ENCODE peak calls at places on chromosomes 12 and 14, in six cellular contexts. One of them, this sample, is unnamed.

GRCh38 chr12:95736631-95737030 is 53.9 kb downstream of the NTN4 start:
- DNase-seq in HFF-Myc: no peak
- DNase-seq in choroid plexus epithelial cell: no peak
- DNase-seq in testis: no peak
- DNase-seq in AG04450: no peak
- DNase-seq in GM13976: no peak
- DNase-seq in this sample: no peak

GRCh38 chr12:50750366-50750765 is 13.5 kb upstream of the ATF1 start:
- DNase-seq in HFF-Myc: no peak
- DNase-seq in choroid plexus epithelial cell: no peak
- DNase-seq in testis: no peak
- DNase-seq in AG04450: no peak
- DNase-seq in GM13976: no peak
- DNase-seq in this sample: no peak

GRCh38 chr14:64704743-64705405 is 650 bp downstream of the PLEKHG3 start:
- DNase-seq in HFF-Myc: no peak
- DNase-seq in choroid plexus epithelial cell: no peak
- DNase-seq in testis: peak
- DNase-seq in AG04450: no peak
- DNase-seq in GM13976: no peak
- DNase-seq in this sample: no peak

GRCh38 chr12:78674311-78675085 is 190.1 kb upstream of the SYT1 start:
- DNase-seq in HFF-Myc: no peak
- DNase-seq in choroid plexus epithelial cell: peak
- DNase-seq in testis: no peak
- DNase-seq in AG04450: no peak
- DNase-seq in GM13976: no peak
- DNase-seq in this sample: no peak

GRCh38 chr14:31785574-31785973 is 224.4 kb downstream of the NUBPL start:
- DNase-seq in HFF-Myc: no peak
- DNase-seq in choroid plexus epithelial cell: no peak
- DNase-seq in testis: no peak
- DNase-seq in AG04450: no peak
- DNase-seq in GM13976: no peak
- DNase-seq in this sample: no peak

GRCh38 chr12:112839386-112839972 is 47.9 kb downstream of the RPH3A start:
- DNase-seq in HFF-Myc: no peak
- DNase-seq in choroid plexus epithelial cell: peak
- DNase-seq in testis: no peak
- DNase-seq in AG04450: no peak
- DNase-seq in GM13976: no peak
- DNase-seq in this sample: no peak

GRCh38 chr12:112130461-112130998 is 5.2 kb downstream of the TRAFD1 start:
- DNase-seq in HFF-Myc: no peak
- DNase-seq in choroid plexus epithelial cell: peak
- DNase-seq in testis: no peak
- DNase-seq in AG04450: no peak
- DNase-seq in GM13976: peak
- DNase-seq in this sample: no peak

GRCh38 chr14:106657460-106657859 is 1131.1 kb downstream of the TMEM121 start:
- DNase-seq in HFF-Myc: no peak
- DNase-seq in choroid plexus epithelial cell: no peak
- DNase-seq in testis: peak
- DNase-seq in AG04450: no peak
- DNase-seq in GM13976: peak
- DNase-seq in this sample: no peak

GRCh38 chr12:32917094-32917611 is 20.6 kb upstream of the PKP2 start:
- DNase-seq in HFF-Myc: no peak
- DNase-seq in choroid plexus epithelial cell: peak
- DNase-seq in testis: no peak
- DNase-seq in AG04450: no peak
- DNase-seq in GM13976: no peak
- DNase-seq in this sample: no peak

GRCh38 chr14:45526715-45527549 is 273.9 kb upstream of the MIS18BP1 start:
- DNase-seq in HFF-Myc: peak
- DNase-seq in choroid plexus epithelial cell: peak
- DNase-seq in testis: peak
- DNase-seq in AG04450: no peak
- DNase-seq in GM13976: peak
- DNase-seq in this sample: no peak

GRCh38 chr14:101836131-101836530 is 74.6 kb downstream of the PPP2R5C start:
- DNase-seq in HFF-Myc: no peak
- DNase-seq in choroid plexus epithelial cell: peak
- DNase-seq in testis: peak
- DNase-seq in AG04450: no peak
- DNase-seq in GM13976: no peak
- DNase-seq in this sample: no peak

GRCh38 chr14:36835145-36835544 is 173.5 kb downstream of the PAX9 start:
- DNase-seq in HFF-Myc: no peak
- DNase-seq in choroid plexus epithelial cell: no peak
- DNase-seq in testis: no peak
- DNase-seq in AG04450: no peak
- DNase-seq in GM13976: no peak
- DNase-seq in this sample: no peak

GRCh38 chr12:121203482-121203881 is 6.4 kb upstream of the P2RX4 start:
- DNase-seq in HFF-Myc: no peak
- DNase-seq in choroid plexus epithelial cell: no peak
- DNase-seq in testis: no peak
- DNase-seq in AG04450: no peak
- DNase-seq in GM13976: no peak
- DNase-seq in this sample: no peak

GRCh38 chr12:121196902-121197301 is 13.0 kb upstream of the P2RX4 start:
- DNase-seq in HFF-Myc: no peak
- DNase-seq in choroid plexus epithelial cell: no peak
- DNase-seq in testis: no peak
- DNase-seq in AG04450: no peak
- DNase-seq in GM13976: no peak
- DNase-seq in this sample: no peak

GRCh38 chr12:121202407-121203355 is 7.2 kb upstream of the P2RX4 start:
- DNase-seq in HFF-Myc: no peak
- DNase-seq in choroid plexus epithelial cell: no peak
- DNase-seq in testis: no peak
- DNase-seq in AG04450: no peak
- DNase-seq in GM13976: no peak
- DNase-seq in this sample: no peak

GRCh38 chr12:121198949-121199348 is 11.0 kb upstream of the P2RX4 start:
- DNase-seq in HFF-Myc: no peak
- DNase-seq in choroid plexus epithelial cell: no peak
- DNase-seq in testis: no peak
- DNase-seq in AG04450: no peak
- DNase-seq in GM13976: no peak
- DNase-seq in this sample: no peak
- TF ChIP-seq CTCF in HFF-Myc: no peak
- TF ChIP-seq CTCF in choroid plexus epithelial cell: no peak
- TF ChIP-seq CTCF in testis: no peak
- TF ChIP-seq CTCF in AG04450: no peak
- TF ChIP-seq CTCF in GM13976: no peak
- TF ChIP-seq CTCF in this sample: no peak

DNA sequence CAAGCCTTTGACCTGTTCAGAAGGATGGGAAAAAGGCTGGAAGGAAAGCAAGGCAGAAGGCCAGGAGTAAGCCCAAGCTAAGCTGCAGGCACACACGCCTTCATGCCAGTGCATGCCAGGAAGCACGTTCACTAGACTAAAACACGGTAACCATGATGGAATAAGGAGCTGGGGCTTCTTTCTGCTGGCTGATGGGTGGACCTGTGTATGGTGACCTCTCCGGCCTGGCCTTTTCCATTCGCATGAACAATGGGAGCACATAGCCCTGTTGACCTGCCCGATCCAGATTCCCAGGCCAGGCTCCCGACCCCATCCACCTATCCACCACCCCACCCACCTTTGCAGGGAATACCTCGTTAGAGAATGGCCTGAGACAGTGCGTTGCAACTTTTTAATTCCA is 22.8 kb downstream of the VSX2 start:
- DNase-seq in HFF-Myc: no peak
- DNase-seq in choroid plexus epithelial cell: no peak
- DNase-seq in testis: no peak
- DNase-seq in AG04450: no peak
- DNase-seq in GM13976: no peak
- DNase-seq in this sample: no peak
- TF ChIP-seq CTCF in HFF-Myc: no peak
- TF ChIP-seq CTCF in choroid plexus epithelial cell: no peak
- TF ChIP-seq CTCF in testis: no peak
- TF ChIP-seq CTCF in AG04450: no peak
- TF ChIP-seq CTCF in GM13976: no peak
- TF ChIP-seq CTCF in this sample: no peak

DNA sequence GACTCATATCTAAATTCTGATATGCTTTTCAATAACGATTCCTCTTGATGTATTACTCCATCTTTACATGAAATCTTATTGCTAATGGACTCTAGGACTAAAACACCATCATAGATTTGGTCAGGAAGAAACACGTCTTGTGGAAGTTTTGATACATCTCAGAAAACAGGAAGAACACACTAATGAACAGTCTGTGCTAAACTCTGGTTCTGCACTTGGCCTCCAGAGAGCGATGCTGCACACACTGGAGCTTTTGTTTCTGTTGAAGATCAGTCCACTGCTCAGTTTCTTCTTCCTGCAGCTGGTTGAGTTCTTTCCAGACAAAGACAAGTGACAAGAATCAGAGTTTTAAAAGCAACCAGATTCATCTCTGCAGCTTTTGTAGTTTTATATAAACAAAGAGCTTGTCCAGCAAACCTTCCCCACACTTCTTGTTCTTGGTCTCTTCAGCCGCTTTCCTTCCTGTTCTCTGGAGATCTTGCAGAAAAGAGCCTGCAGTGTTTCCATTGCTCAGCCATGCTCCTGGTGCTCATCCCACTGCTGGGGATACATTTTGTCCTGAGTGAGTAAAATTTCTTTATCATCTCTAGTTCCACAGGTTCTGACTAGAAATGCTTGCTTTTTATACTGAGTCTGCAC is 229.1 kb upstream of the OR4E1 start:
- DNase-seq in HFF-Myc: no peak
- DNase-seq in choroid plexus epithelial cell: peak
- DNase-seq in testis: peak
- DNase-seq in AG04450: no peak
- DNase-seq in GM13976: no peak
- DNase-seq in this sample: no peak
- TF ChIP-seq CTCF in HFF-Myc: peak
- TF ChIP-seq CTCF in choroid plexus epithelial cell: peak
- TF ChIP-seq CTCF in testis: no peak
- TF ChIP-seq CTCF in AG04450: peak
- TF ChIP-seq CTCF in GM13976: no peak
- TF ChIP-seq CTCF in this sample: peak

DNA sequence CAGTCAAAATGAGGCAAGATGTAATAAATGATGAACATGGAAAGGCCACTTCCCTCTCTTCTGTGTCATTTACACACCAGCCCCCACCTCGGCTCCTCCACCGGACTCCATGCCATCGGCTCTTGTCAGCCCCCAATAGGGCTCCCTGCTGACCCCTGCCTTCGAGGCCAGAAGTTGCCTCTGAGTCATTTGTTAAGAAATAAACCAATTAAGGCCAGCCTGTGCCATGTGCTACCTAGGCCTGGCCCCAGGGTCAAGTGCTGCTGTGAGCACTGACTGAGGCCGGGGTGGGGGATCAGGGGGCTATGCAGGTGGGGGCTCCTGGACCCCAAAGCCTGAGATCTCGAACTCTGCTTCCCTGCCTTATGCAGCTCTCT is 53.2 kb downstream of the TESC start:
- DNase-seq in HFF-Myc: no peak
- DNase-seq in choroid plexus epithelial cell: no peak
- DNase-seq in testis: no peak
- DNase-seq in AG04450: no peak
- DNase-seq in GM13976: no peak
- DNase-seq in this sample: no peak
- TF ChIP-seq CTCF in HFF-Myc: no peak
- TF ChIP-seq CTCF in choroid plexus epithelial cell: peak
- TF ChIP-seq CTCF in testis: no peak
- TF ChIP-seq CTCF in AG04450: no peak
- TF ChIP-seq CTCF in GM13976: no peak
- TF ChIP-seq CTCF in this sample: peak

DNA sequence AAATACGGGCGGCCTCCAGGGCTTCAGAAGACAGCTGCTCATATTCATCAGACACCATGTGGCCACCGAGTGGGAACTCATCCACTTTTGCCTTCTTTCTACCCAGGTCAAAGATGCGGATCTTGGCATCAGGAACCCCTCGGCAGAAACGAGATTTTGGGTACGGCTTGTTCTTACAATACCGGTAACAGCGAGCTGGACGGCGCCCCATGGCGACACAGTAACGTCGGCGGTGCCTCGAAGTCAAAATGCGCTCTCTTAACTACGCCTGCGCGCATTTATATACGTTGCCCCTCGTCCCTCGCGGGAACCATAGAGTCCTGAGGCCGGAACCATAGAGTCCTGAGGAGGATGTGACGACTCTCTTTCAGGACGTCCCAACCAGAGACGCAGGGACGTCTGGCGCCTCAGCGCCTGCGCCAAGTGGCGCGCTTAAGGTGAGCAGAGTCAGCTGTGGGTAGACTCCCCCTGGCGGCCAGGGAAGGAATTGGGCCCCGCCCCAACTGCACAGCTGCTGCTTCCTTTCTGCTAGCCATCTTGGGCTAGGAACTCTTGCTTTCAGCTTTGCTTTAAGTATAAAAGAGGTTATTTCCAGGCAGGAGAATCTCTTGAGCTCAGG is at the start of gene RPL10L:
- DNase-seq in HFF-Myc: no peak
- DNase-seq in choroid plexus epithelial cell: no peak
- DNase-seq in testis: peak
- DNase-seq in AG04450: no peak
- DNase-seq in GM13976: no peak
- DNase-seq in this sample: no peak
- TF ChIP-seq CTCF in HFF-Myc: no peak
- TF ChIP-seq CTCF in choroid plexus epithelial cell: peak
- TF ChIP-seq CTCF in testis: peak
- TF ChIP-seq CTCF in AG04450: no peak
- TF ChIP-seq CTCF in GM13976: no peak
- TF ChIP-seq CTCF in this sample: peak

DNA sequence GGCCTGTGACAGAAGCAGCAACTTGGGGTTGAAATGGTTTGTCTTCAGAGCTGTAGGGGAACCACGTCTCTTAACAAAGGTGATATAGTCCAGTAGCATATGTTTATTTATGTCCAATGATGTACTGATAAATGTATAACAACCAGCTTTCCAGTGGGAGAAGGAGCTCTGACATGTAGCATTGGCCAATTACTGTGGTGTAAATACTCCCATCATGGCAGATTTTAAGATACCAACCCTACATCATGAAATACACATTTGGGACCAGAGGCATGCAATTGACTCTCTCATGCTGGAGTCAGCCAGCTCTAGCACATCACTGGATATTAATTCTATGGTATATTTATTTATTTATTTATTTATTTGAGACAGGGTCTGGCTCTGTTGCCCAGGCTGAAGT is 50.6 kb upstream of the CHST11 start:
- DNase-seq in HFF-Myc: no peak
- DNase-seq in choroid plexus epithelial cell: no peak
- DNase-seq in testis: no peak
- DNase-seq in AG04450: no peak
- DNase-seq in GM13976: no peak
- DNase-seq in this sample: no peak
- TF ChIP-seq CTCF in HFF-Myc: no peak
- TF ChIP-seq CTCF in choroid plexus epithelial cell: no peak
- TF ChIP-seq CTCF in testis: no peak
- TF ChIP-seq CTCF in AG04450: no peak
- TF ChIP-seq CTCF in GM13976: no peak
- TF ChIP-seq CTCF in this sample: no peak

GRCh38 chr12:21073822-21074460 is 57.1 kb upstream of the SLCO1B1 start:
- DNase-seq in HFF-Myc: no peak
- DNase-seq in choroid plexus epithelial cell: peak
- DNase-seq in testis: no peak
- DNase-seq in AG04450: no peak
- DNase-seq in GM13976: no peak
- DNase-seq in this sample: no peak
- TF ChIP-seq CTCF in HFF-Myc: no peak
- TF ChIP-seq CTCF in choroid plexus epithelial cell: peak
- TF ChIP-seq CTCF in testis: no peak
- TF ChIP-seq CTCF in AG04450: no peak
- TF ChIP-seq CTCF in GM13976: no peak
- TF ChIP-seq CTCF in this sample: peak